ENCODE peak calls at places on chromosomes 12 and 14, in four cellular contexts. B is stimulated activated naive B cell treated with anti-CD40 and anti-IgM and Interleukin-4, amounts not matched to agents 10 μg/mL and 1 μg/mL and 100 μg/mL, for 72 hours; O is stimulated activated CD8-positive, alpha-beta memory T cell treated with anti-CD3 and anti-CD28 coated beads, Interleukin-4, amount 100 ng/mL, for 48 hours; E is effector memory CD4-positive, alpha-beta T cell. M is an unnamed sample.

GRCh38 chr14:24334431-24335271 is at the start of gene ADCY4:
- DNase-seq in E (no peak), B (no peak), O (no peak), M (no peak)

GRCh38 chr14:62710811-62711210 is 334.4 kb downstream of the KCNH5 start:
- DNase-seq in E (no peak), B (no peak), O (no peak), M (no peak)

GRCh38 chr12:110102255-110102654 is 21.9 kb upstream of the IFT81 start:
- DNase-seq in E (no peak), O (peak), B (peak), M (no peak)

GRCh38 chr12:30154996-30155730 is 371.4 kb upstream of the TMTC1 start:
- DNase-seq in E (no peak), O (no peak), B (no peak), M (no peak)

GRCh38 chr14:51058382-51058781 is 36.5 kb downstream of the TRIM9 start:
- DNase-seq in O (no peak), B (no peak), E (no peak), M (no peak)

GRCh38 chr14:71355324-71356201 is 448.3 kb downstream of the PCNX1 start:
- DNase-seq in E (no peak), O (no peak), B (no peak), M (no peak)

GRCh38 chr12:6604254-6605029 is 2.7 kb downstream of the CHD4 start:
- DNase-seq in B (no peak), O (no peak), E (no peak), M (no peak)

GRCh38 chr12:54413284-54414190 is 5.5 kb downstream of the ITGA5 start:
- DNase-seq in O (peak), B (peak), E (peak), M (no peak)

GRCh38 chr12:115661103-115661502 is 616.4 kb downstream of the MED13L start:
- DNase-seq in E (no peak), B (no peak), O (no peak), M (no peak)

GRCh38 chr12:76085159-76085868 is 829 bp upstream of the NAP1L1 start:
- DNase-seq in B (peak), O (peak), E (peak), M (no peak)

GRCh38 chr14:55240526-55241178 is 30.6 kb upstream of the FBXO34 start:
- DNase-seq in B (no peak), E (no peak), O (no peak), M (no peak)

GRCh38 chr14:82855912-82856381 is 1322.3 kb upstream of the SEL1L start:
- DNase-seq in B (no peak), O (no peak), E (no peak), M (no peak)

GRCh38 chr12:49652921-49653520 is 29.7 kb downstream of the PRPF40B start:
- DNase-seq in E (no peak), B (no peak), O (no peak), M (no peak)

GRCh38 chr12:52149182-52149641 is 42.6 kb downstream of the KRT80 start:
- DNase-seq in B (no peak), O (no peak), E (no peak), M (no peak)

GRCh38 chr12:6821271-6821673 is 349 bp upstream of the GPR162 start:
- DNase-seq in E (no peak), O (no peak), B (no peak), M (no peak)

GRCh38 chr12:120684523-120684932 is 2.4 kb upstream of the MLEC start:
- DNase-seq in B (no peak), E (no peak), O (peak), M (peak)

GRCh38 chr12:47022296-47022695 is 57.1 kb upstream of the PCED1B start:
- DNase-seq in O (no peak), E (no peak), B (no peak), M (no peak)

GRCh38 chr12:127052491-127053232 is 1214.3 kb upstream of the TMEM132C start:
- DNase-seq in O (no peak), B (no peak), E (no peak), M (no peak)

M was measured in GM12878.